ENCODE peak calls at places on chromosomes 1 and 21, in nine cellular contexts. U, J, V, R, G, Z, L, K and S are unnamed samples.
A peak's percentile ranks its signal among the peaks of the same experiment; 100 is the strongest.

GRCh38 chr1:32767641-32768040 is 49.5 kb downstream of the YARS1 start:
- DNase-seq in U (no peak), J (no peak), V (no peak), R (no peak), G (no peak), Z (no peak), L (no peak), K (no peak), S (no peak)

GRCh38 chr1:85134583-85135455 is 66.0 kb downstream of the SYDE2 start:
- DNase-seq in U (no peak), J (peak; percentile 37), V (no peak), R (no peak), G (no peak), Z (no peak), L (no peak), K (peak; percentile 62), S (peak; percentile 32)

GRCh38 chr1:207981976-207982375 is 71.1 kb upstream of the CD34 start:
- DNase-seq in U (peak; percentile 31), J (peak; percentile 11), V (no peak), R (peak; percentile 82), G (no peak), Z (no peak), L (peak; percentile 17), K (no peak), S (no peak)

GRCh38 chr1:163544441-163544840 is 222.7 kb downstream of the NUF2 start:
- DNase-seq in U (no peak), J (no peak), V (no peak), R (no peak), G (no peak), Z (no peak), L (no peak), K (no peak), S (no peak)

GRCh38 chr21:34075099-34075425 is 1.7 kb downstream of the MRPS6 start:
- DNase-seq in U (no peak), J (no peak), V (no peak), R (no peak), G (no peak), Z (no peak), L (no peak), K (no peak), S (no peak)

GRCh38 chr1:206578115-206578935 is 33.9 kb downstream of the EIF2D start:
- DNase-seq in U (peak; percentile 25), J (peak; percentile 58), V (no peak), R (no peak), G (no peak), Z (no peak), L (no peak), K (no peak), S (no peak)

GRCh38 chr1:22592919-22593790 is 29.9 kb downstream of the EPHA8 start:
- DNase-seq in U (no peak), J (no peak), V (no peak), R (peak; percentile 78), G (no peak), Z (no peak), L (peak; percentile 25), K (no peak), S (no peak)

GRCh38 chr1:35605882-35606182 is 32.7 kb downstream of the TFAP2E start:
- DNase-seq in U (peak; percentile 48), J (peak; percentile 57), V (no peak), R (no peak), G (no peak), Z (no peak), L (no peak), K (peak; percentile 7), S (no peak)

GRCh38 chr1:183276386-183276785 is 90.3 kb downstream of the LAMC2 start:
- DNase-seq in U (no peak), J (no peak), V (no peak), R (no peak), G (no peak), Z (no peak), L (no peak), K (no peak), S (no peak)

GRCh38 chr1:94529416-94529815 is 12.1 kb downstream of the F3 start:
- DNase-seq in U (no peak), J (no peak), V (no peak), R (no peak), G (no peak), Z (no peak), L (no peak), K (no peak), S (no peak)

GRCh38 chr1:1777950-1778826 is at the start of gene NADK:
- DNase-seq in U (no peak), J (peak; percentile 78), V (peak; percentile 77), R (peak; percentile 89), G (peak; percentile 33), Z (peak; percentile 75), L (peak; percentile 78), K (no peak), S (no peak)

GRCh38 chr21:40752125-40752524 is 94.8 kb downstream of the DSCAM start:
- DNase-seq in U (no peak), J (peak; percentile 10), V (no peak), R (peak; percentile 26), G (no peak), Z (no peak), L (no peak), K (no peak), S (no peak)

GRCh38 chr1:189211742-189212141 is 1265.9 kb downstream of the BRINP3 start:
- DNase-seq in U (peak; percentile 37), J (peak; percentile 43), V (no peak), R (no peak), G (no peak), Z (no peak), L (no peak), K (no peak), S (no peak)

GRCh38 chr1:70503358-70503757 is 92.3 kb downstream of the CTH start:
- DNase-seq in U (peak; percentile 58), J (peak; percentile 33), V (no peak), R (no peak), G (no peak), Z (no peak), L (no peak), K (no peak), S (no peak)

GRCh38 chr1:164588388-164589341 is 29.7 kb downstream of the PBX1 start:
- DNase-seq in U (no peak), J (peak; percentile 33), V (peak; percentile 79), R (peak; percentile 38), G (no peak), Z (no peak), L (peak; percentile 43), K (no peak), S (no peak)

GRCh38 chr1:32893198-32894018 is 7.1 kb downstream of the HPCA start:
- DNase-seq in U (no peak), J (peak; percentile 41), V (no peak), R (peak; percentile 78), G (no peak), Z (no peak), L (peak; percentile 42), K (no peak), S (no peak)

GRCh38 chr1:94418664-94419655 is 771 bp downstream of the ABCD3 start:
- DNase-seq in U (peak; percentile 48), J (peak; percentile 54), V (peak; percentile 70), R (peak; percentile 48), G (no peak), Z (no peak), L (peak; percentile 51), K (no peak), S (no peak)

GRCh38 chr1:224298344-224299330 is 31.3 kb downstream of the NVL start:
- DNase-seq in U (no peak), J (no peak), V (no peak), R (no peak), G (no peak), Z (no peak), L (no peak), K (no peak), S (no peak)

GRCh38 chr1:78673120-78673519 is 23.5 kb downstream of the IFI44 start:
- DNase-seq in U (no peak), J (no peak), V (no peak), R (no peak), G (no peak), Z (no peak), L (no peak), K (no peak), S (no peak)

GRCh38 chr1:25804244-25804963 is 4.4 kb downstream of the SELENON start:
- DNase-seq in U (no peak), J (peak; percentile 17), V (no peak), R (no peak), G (no peak), Z (no peak), L (no peak), K (no peak), S (no peak)

GRCh38 chr1:2607681-2608041 is 21.1 kb downstream of the PRXL2B start:
- DNase-seq in U (no peak), J (no peak), V (peak; percentile 55), R (peak; percentile 4), G (no peak), Z (no peak), L (no peak), K (no peak), S (no peak)

GRCh38 chr1:46412853-46413595 is 18.9 kb downstream of the FAAH start:
- DNase-seq in U (no peak), J (no peak), V (no peak), R (no peak), G (no peak), Z (no peak), L (no peak), K (no peak), S (no peak)

GRCh38 chr1:64487061-64487460 is 17.1 kb downstream of the CACHD1 start:
- DNase-seq in U (no peak), J (no peak), V (no peak), R (no peak), G (no peak), Z (no peak), L (no peak), K (no peak), S (no peak)

GRCh38 chr1:87393437-87394085 is 64.9 kb downstream of the LMO4 start:
- DNase-seq in U (no peak), J (no peak), V (no peak), R (no peak), G (no peak), Z (no peak), L (no peak), K (no peak), S (no peak)

GRCh38 chr1:16631248-16632043 is 18.1 kb upstream of the NBPF1 start:
- DNase-seq in U (no peak), J (no peak), V (peak; percentile 82), R (no peak), G (no peak), Z (no peak), L (no peak), K (no peak), S (no peak)

GRCh38 chr1:179575497-179576314 is at the start of gene NPHS2:
- DNase-seq in U (no peak), J (no peak), V (no peak), R (peak; percentile 56), G (no peak), Z (no peak), L (peak; percentile 25), K (no peak), S (no peak)

GRCh38 chr1:207069059-207069458 is 16.0 kb downstream of the PFKFB2 start:
- DNase-seq in U (no peak), J (no peak), V (no peak), R (no peak), G (no peak), Z (no peak), L (no peak), K (no peak), S (no peak)

GRCh38 chr1:58884706-58885661 is 101.1 kb upstream of the JUN start:
- DNase-seq in U (no peak), J (no peak), V (no peak), R (no peak), G (no peak), Z (no peak), L (peak; percentile 73), K (no peak), S (no peak)

GRCh38 chr1:28118640-28119307 is 30.4 kb upstream of the EYA3 start:
- DNase-seq in U (peak; percentile 3), J (no peak), V (no peak), R (no peak), G (no peak), Z (no peak), L (no peak), K (no peak), S (no peak)

GRCh38 chr1:173161510-173162221 is 45.5 kb downstream of the TNFSF4 start:
- DNase-seq in U (peak; percentile 88), J (peak; percentile 68), V (no peak), R (no peak), G (no peak), Z (no peak), L (no peak), K (peak; percentile 40), S (no peak)

GRCh38 chr1:3630914-3631313 is 6.1 kb downstream of the TPRG1L start:
- DNase-seq in U (no peak), J (no peak), V (no peak), R (no peak), G (no peak), Z (no peak), L (no peak), K (no peak), S (no peak)